ENCODE peak calls at places on chromosomes 7 and 10, in nine cellular contexts. G is stimulated activated CD4-positive, alpha-beta T cell treated with anti-CD3 and anti-CD28 coated beads, Interleukin-4, amount 100 ng/mL, for 4 hours; L is stomach; M is NCI-H774; V is stimulated activated naive CD8-positive, alpha-beta T cell treated with anti-CD3 and anti-CD28 coated beads, Interleukin-15, Interleukin-2, amounts not matched to agents 100 U/mL and 50 U/mL, for 24 hours; R is hippocampal formation; W is astrocyte; N is lower lobe of right lung; P is astrocyte of the hippocampus. J is an unnamed sample.

GRCh38 chr10:47309403-47310089 is 9.5 kb downstream of the GDF10 start:
- DNase-seq in G (no peak), L (no peak), M (no peak), V (peak; percentile 25), R (no peak), W (no peak), N (no peak), P (no peak), J (no peak)

GRCh38 chr7:41504581-41504980 is 198.3 kb downstream of the INHBA start:
- DNase-seq in G (no peak), L (no peak), M (no peak), V (no peak), R (no peak), W (no peak), N (no peak), P (no peak), J (no peak)

GRCh38 chr7:28151965-28152364 is 28.6 kb downstream of the JAZF1 start:
- DNase-seq in G (no peak), L (no peak), M (no peak), V (no peak), R (no peak), W (peak; percentile 74), N (no peak), P (no peak), J (no peak)

GRCh38 chr7:148286150-148286549 is 304.4 kb upstream of the C7orf33 start:
- DNase-seq in G (no peak), L (no peak), M (no peak), V (no peak), R (peak; percentile 47), W (no peak), N (no peak), P (peak; percentile 52), J (peak; percentile 15)

GRCh38 chr10:61643316-61643751 is 19.4 kb upstream of the CABCOCO1 start:
- DNase-seq in G (no peak), L (no peak), M (peak; percentile 72), V (no peak), R (no peak), W (peak; percentile 93), N (no peak), P (peak; percentile 44), J (no peak)

GRCh38 chr10:208616-209015 is 73.4 kb downstream of the ZMYND11 start:
- DNase-seq in G (no peak), L (no peak), M (no peak), V (no peak), R (no peak), W (no peak), N (no peak), P (no peak), J (no peak)

GRCh38 chr7:44639701-44640321 is 33.4 kb downstream of the OGDH start:
- DNase-seq in G (no peak), L (no peak), M (no peak), V (no peak), R (peak; percentile 53), W (peak; percentile 91), N (no peak), P (peak; percentile 91), J (peak; percentile 56)

GRCh38 chr10:45380903-45381610 is 7.0 kb downstream of the ALOX5 start:
- DNase-seq in G (no peak), L (no peak), M (no peak), V (no peak), R (no peak), W (no peak), N (peak; percentile 76), P (no peak), J (no peak)

GRCh38 chr10:21230219-21230618 is 295.3 kb downstream of the SKIDA1 start:
- DNase-seq in G (no peak), L (no peak), M (no peak), V (no peak), R (no peak), W (no peak), N (no peak), P (no peak), J (no peak)

GRCh38 chr7:135334830-135335543 is 101.3 kb downstream of the STRA8 start:
- DNase-seq in G (no peak), L (no peak), M (peak; percentile 33), V (no peak), R (no peak), W (no peak), N (no peak), P (no peak), J (no peak)